ENCODE peak calls at places on chromosomes 13 and 19, in eight cellular contexts. One of them, this sample, is unnamed.
A peak's percentile ranks its signal among the peaks of the same experiment; 100 is the strongest.

GRCh38 chr19:4904481-4904880 is 1.8 kb upstream of the ARRDC5 start:
- DNase-seq in osteocyte: no peak
- DNase-seq in left ventricle myocardium inferior: no peak
- DNase-seq in WTC11: no peak
- DNase-seq in SK-N-DZ: no peak
- DNase-seq in head of caudate nucleus: no peak
- DNase-seq in aorta: no peak
- DNase-seq in T1000: no peak
- DNase-seq in this sample: no peak

GRCh38 chr19:7348587-7349230 is at the start of gene ARHGEF18:
- DNase-seq in aorta: peak; percentile 55
- DNase-seq in left ventricle myocardium inferior: peak; percentile 23
- DNase-seq in osteocyte: no peak
- DNase-seq in head of caudate nucleus: no peak
- DNase-seq in SK-N-DZ: no peak
- DNase-seq in WTC11: no peak
- DNase-seq in T1000: no peak
- DNase-seq in this sample: no peak

GRCh38 chr13:44730099-44730498 is 154.0 kb upstream of the TSC22D1 start:
- DNase-seq in WTC11: no peak
- DNase-seq in left ventricle myocardium inferior: no peak
- DNase-seq in osteocyte: no peak
- DNase-seq in aorta: no peak
- DNase-seq in head of caudate nucleus: no peak
- DNase-seq in T1000: no peak
- DNase-seq in SK-N-DZ: no peak
- DNase-seq in this sample: no peak

GRCh38 chr19:12778020-12778904 is 2.9 kb upstream of the HOOK2 start:
- DNase-seq in left ventricle myocardium inferior: peak; percentile 74
- DNase-seq in T1000: no peak
- DNase-seq in osteocyte: no peak
- DNase-seq in WTC11: peak; percentile 53
- DNase-seq in aorta: peak; percentile 90
- DNase-seq in SK-N-DZ: peak; percentile 78
- DNase-seq in head of caudate nucleus: peak; percentile 45
- DNase-seq in this sample: peak; percentile 65

GRCh38 chr19:54431255-54431838 is 16.1 kb downstream of the TTYH1 start:
- DNase-seq in osteocyte: no peak
- DNase-seq in aorta: no peak
- DNase-seq in WTC11: no peak
- DNase-seq in head of caudate nucleus: no peak
- DNase-seq in T1000: no peak
- DNase-seq in left ventricle myocardium inferior: peak; percentile 56
- DNase-seq in SK-N-DZ: no peak
- DNase-seq in this sample: no peak

GRCh38 chr13:75365724-75366173 is 116.2 kb downstream of the TBC1D4 start:
- DNase-seq in SK-N-DZ: no peak
- DNase-seq in WTC11: no peak
- DNase-seq in head of caudate nucleus: no peak
- DNase-seq in osteocyte: no peak
- DNase-seq in aorta: no peak
- DNase-seq in T1000: no peak
- DNase-seq in left ventricle myocardium inferior: no peak
- DNase-seq in this sample: no peak

GRCh38 chr13:41917641-41918040 is 43.3 kb downstream of the VWA8 start:
- DNase-seq in left ventricle myocardium inferior: no peak
- DNase-seq in osteocyte: no peak
- DNase-seq in T1000: no peak
- DNase-seq in head of caudate nucleus: no peak
- DNase-seq in aorta: no peak
- DNase-seq in SK-N-DZ: no peak
- DNase-seq in WTC11: no peak
- DNase-seq in this sample: no peak

GRCh38 chr19:38274734-38275133 is 10.4 kb downstream of the SPINT2 start:
- DNase-seq in SK-N-DZ: no peak
- DNase-seq in T1000: no peak
- DNase-seq in head of caudate nucleus: peak; percentile 54
- DNase-seq in left ventricle myocardium inferior: peak; percentile 33
- DNase-seq in osteocyte: no peak
- DNase-seq in WTC11: no peak
- DNase-seq in aorta: no peak
- DNase-seq in this sample: no peak